ENCODE peak calls at places on chromosomes 6 and 20, in nine cellular contexts. F, G, A, C, R, L, S, W and Q are unnamed samples.

GRCh38 chr20:34328928-34329677 is 25.9 kb upstream of the AHCY start:
- DNase-seq in F (no peak), W (no peak), S (no peak), L (no peak), R (no peak), A (no peak), G (no peak), C (no peak), Q (no peak)

GRCh38 chr6:45378324-45378926 is 691 bp upstream of the SUPT3H start:
- DNase-seq in S (no peak), A (no peak), F (no peak), G (no peak), C (no peak), L (peak; percentile 58), W (peak; percentile 14), R (peak; percentile 73), Q (no peak)

GRCh38 chr6:169824848-169825557 is 73.6 kb downstream of the ERMARD start:
- DNase-seq in L (no peak), R (no peak), G (no peak), F (no peak), S (no peak), W (no peak), A (no peak), C (no peak), Q (no peak)

GRCh38 chr6:91751496-91751895 is 1164.6 kb upstream of the MAP3K7 start:
- DNase-seq in L (no peak), C (no peak), A (no peak), G (no peak), R (no peak), F (no peak), W (no peak), S (no peak), Q (peak; percentile 27)

GRCh38 chr6:45533394-45533793 is 155.7 kb upstream of the SUPT3H start:
- DNase-seq in W (no peak), F (no peak), G (no peak), R (peak; percentile 30), C (no peak), A (no peak), L (no peak), S (no peak), Q (peak; percentile 9)

GRCh38 chr6:44072959-44073611 is 54.2 kb downstream of the MRPL14 start:
- DNase-seq in W (peak; percentile 89), L (peak; percentile 80), G (no peak), S (no peak), F (peak; percentile 59), R (peak; percentile 92), A (peak; percentile 84), C (peak; percentile 92), Q (peak; percentile 80)

GRCh38 chr6:9516207-9516606 is 898.7 kb downstream of the TFAP2A start:
- DNase-seq in R (peak; percentile 82), C (no peak), L (peak; percentile 70), A (no peak), G (no peak), W (peak; percentile 16), S (no peak), F (no peak), Q (peak; percentile 67)

GRCh38 chr20:10065154-10065833 is 30.5 kb downstream of the ANKEF1 start:
- DNase-seq in A (no peak), C (no peak), L (no peak), G (no peak), S (no peak), R (peak; percentile 12), W (no peak), F (no peak), Q (no peak)

GRCh38 chr6:162344301-162344700 is 383.3 kb downstream of the PRKN start:
- DNase-seq in C (no peak), G (no peak), R (peak; percentile 26), W (no peak), F (no peak), L (no peak), S (no peak), A (no peak), Q (no peak)

GRCh38 chr6:126170875-126171489 is 168.9 kb upstream of the CENPW start:
- DNase-seq in A (peak; percentile 18), S (no peak), C (no peak), W (no peak), F (no peak), G (no peak), L (peak; percentile 56), R (peak; percentile 59), Q (peak; percentile 57)

GRCh38 chr6:37056439-37057127 is 51.1 kb downstream of the FGD2 start:
- DNase-seq in A (no peak), G (no peak), R (peak; percentile 48), S (no peak), F (no peak), L (no peak), W (peak; percentile 29), C (peak; percentile 87), Q (no peak)

GRCh38 chr20:45095753-45096371 is 5.1 kb downstream of the KCNS1 start:
- DNase-seq in A (peak; percentile 57), R (peak; percentile 66), G (peak; percentile 13), S (peak; percentile 50), L (peak; percentile 78), W (peak; percentile 51), F (peak; percentile 22), C (peak; percentile 61), Q (peak; percentile 88)

GRCh38 chr6:104537185-104537584 is 322.5 kb downstream of the HACE1 start:
- DNase-seq in S (no peak), W (no peak), R (peak; percentile 63), L (peak; percentile 75), C (no peak), G (no peak), F (no peak), A (no peak), Q (no peak)

GRCh38 chr6:165562421-165563090 is 100.5 kb downstream of the PDE10A start:
- DNase-seq in W (no peak), L (peak; percentile 48), A (no peak), G (no peak), C (no peak), R (no peak), F (no peak), S (no peak), Q (no peak)

GRCh38 chr20:11395581-11395980 is 522.1 kb upstream of the BTBD3 start:
- DNase-seq in W (no peak), R (peak; percentile 83), F (no peak), A (no peak), C (no peak), L (peak; percentile 66), G (no peak), S (no peak), Q (no peak)

GRCh38 chr20:37128803-37129202 is 33.0 kb upstream of the RBL1 start:
- DNase-seq in R (no peak), L (no peak), S (no peak), C (no peak), W (no peak), G (no peak), A (no peak), F (no peak), Q (no peak)

GRCh38 chr20:44477151-44477550 is 1.5 kb downstream of the TTPAL start:
- DNase-seq in A (no peak), S (no peak), L (no peak), W (no peak), R (peak; percentile 25), C (no peak), F (no peak), G (no peak), Q (no peak)

GRCh38 chr20:22863881-22864280 is 171.2 kb upstream of the SSTR4 start:
- DNase-seq in L (peak; percentile 14), F (no peak), R (no peak), G (no peak), C (no peak), S (no peak), A (no peak), W (no peak), Q (no peak)

GRCh38 chr6:13558718-13559117 is 15.7 kb upstream of the SIRT5 start:
- DNase-seq in G (no peak), F (no peak), A (no peak), S (no peak), C (no peak), W (no peak), L (no peak), R (no peak), Q (peak; percentile 31)

GRCh38 chr6:33704215-33704817 is 7.2 kb downstream of the UQCC2 start:
- DNase-seq in S (no peak), A (no peak), W (no peak), C (no peak), R (no peak), G (no peak), L (no peak), F (no peak), Q (no peak)

GRCh38 chr6:44041461-44042260 is 85.6 kb downstream of the MRPL14 start:
- DNase-seq in S (peak; percentile 54), W (peak; percentile 59), R (peak; percentile 98), A (no peak), L (peak; percentile 96), C (no peak), F (no peak), G (no peak), Q (peak; percentile 71)

GRCh38 chr6:16276991-16277981 is 38.9 kb downstream of the GMPR start:
- DNase-seq in R (peak; percentile 96), F (no peak), G (no peak), C (peak; percentile 51), S (no peak), W (peak; percentile 79), A (peak; percentile 18), L (peak; percentile 92), Q (peak; percentile 97)

GRCh38 chr6:133953634-133954415 is 801 bp downstream of the TBPL1 start:
- DNase-seq in C (no peak), S (no peak), L (no peak), R (peak; percentile 35), G (no peak), W (no peak), A (no peak), F (no peak), Q (no peak)

GRCh38 chr20:61953037-61953788 is 112.5 kb downstream of the TAF4 start:
- DNase-seq in R (no peak), G (no peak), F (no peak), S (no peak), C (peak; percentile 34), W (no peak), L (no peak), A (no peak), Q (no peak)

GRCh38 chr20:25254986-25255680 is 7.2 kb downstream of the PYGB start:
- DNase-seq in W (peak; percentile 86), A (no peak), L (no peak), G (no peak), S (peak; percentile 36), F (no peak), R (peak; percentile 50), C (peak; percentile 75), Q (no peak)

GRCh38 chr6:44495036-44495901 is 107.8 kb downstream of the CDC5L start:
- DNase-seq in W (no peak), F (no peak), L (no peak), A (no peak), R (no peak), C (peak; percentile 35), S (no peak), G (no peak), Q (no peak)

GRCh38 chr20:8131598-8132014 is 460 bp upstream of the PLCB1 start:
- DNase-seq in F (no peak), R (peak; percentile 70), W (no peak), S (no peak), L (peak; percentile 62), G (no peak), C (no peak), A (no peak), Q (no peak)

GRCh38 chr6:87658516-87658915 is 43.5 kb downstream of the AKIRIN2 start:
- DNase-seq in R (no peak), C (no peak), F (no peak), A (no peak), W (no peak), G (no peak), S (no peak), L (peak; percentile 51), Q (no peak)

GRCh38 chr6:161204866-161205557 is 68.8 kb downstream of the AGPAT4 start:
- DNase-seq in S (no peak), G (no peak), W (no peak), L (no peak), R (peak; percentile 28), A (no peak), C (no peak), F (no peak), Q (no peak)